ENCODE peak calls at places on chromosomes 7 and 10, in five cellular contexts. T, A, C, Q and L are unnamed samples.

GRCh38 chr10:22103701-22104100 is 100.2 kb upstream of the DNAJC1 start:
- DNase-seq in T (peak; percentile 30), A (no peak), C (peak; percentile 34), Q (peak; percentile 16), L (peak; percentile 47)

GRCh38 chr7:110309941-110310340 is 781.0 kb upstream of the LRRN3 start:
- DNase-seq in T (no peak), A (no peak), C (no peak), Q (no peak), L (peak; percentile 66)

GRCh38 chr7:50625360-50625759 is 60.2 kb upstream of the DDC start:
- DNase-seq in T (no peak), A (no peak), C (no peak), Q (no peak), L (no peak)

GRCh38 chr10:13684813-13685511 is 98.2 kb downstream of the PRPF18 start:
- DNase-seq in T (peak; percentile 53), A (no peak), C (no peak), Q (no peak), L (no peak)

GRCh38 chr10:86804805-86805204 is 48.4 kb downstream of the BMPR1A start:
- DNase-seq in T (no peak), A (no peak), C (no peak), Q (no peak), L (no peak)

GRCh38 chr10:79491171-79491835 is 21.0 kb upstream of the EIF5AL1 start:
- DNase-seq in T (no peak), A (no peak), C (no peak), Q (peak; percentile 8), L (no peak)

GRCh38 chr7:4136036-4136435 is 546.1 kb upstream of the FOXK1 start:
- DNase-seq in T (no peak), A (peak; percentile 11), C (no peak), Q (no peak), L (no peak)

GRCh38 chr7:98630149-98630548 is 13.1 kb downstream of the NPTX2 start:
- DNase-seq in T (no peak), A (no peak), C (no peak), Q (no peak), L (no peak)

GRCh38 chr7:98151884-98152283 is 45.2 kb downstream of the LMTK2 start:
- DNase-seq in T (no peak), A (no peak), C (no peak), Q (no peak), L (no peak)

GRCh38 chr7:27116521-27116946 is 14.0 kb downstream of the HOXA4 start:
- DNase-seq in T (no peak), A (no peak), C (no peak), Q (no peak), L (no peak)

GRCh38 chr7:27115161-27116018 is 12.9 kb upstream of the HOXA2 start:
- DNase-seq in T (no peak), A (no peak), C (no peak), Q (no peak), L (no peak)

GRCh38 chr7:27116962-27117686 is 13.4 kb downstream of the HOXA4 start:
- DNase-seq in T (no peak), A (no peak), C (no peak), Q (no peak), L (no peak)

GRCh38 chr7:27113991-27114866 is 11.7 kb upstream of the HOXA2 start:
- DNase-seq in T (no peak), A (no peak), C (no peak), Q (no peak), L (no peak)

DNA sequence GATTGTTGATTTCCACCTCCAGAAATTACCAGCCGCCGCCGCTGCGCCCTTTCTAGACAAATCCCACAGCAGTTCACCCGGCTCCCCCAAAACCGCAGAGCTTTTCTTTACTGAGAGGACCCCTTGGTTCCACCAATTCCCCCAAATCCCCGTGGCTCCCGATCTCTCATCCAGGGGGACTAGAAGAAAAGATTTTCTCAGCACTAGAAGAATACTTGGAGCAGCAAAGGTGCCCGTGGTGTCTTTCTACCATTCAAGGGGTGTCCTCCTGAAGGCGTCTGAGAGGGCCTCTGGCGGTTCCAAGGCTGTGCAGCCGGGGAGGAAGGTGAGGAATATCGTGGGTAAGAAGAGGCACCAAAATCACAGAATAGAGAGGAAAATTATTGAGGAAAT is 13.5 kb upstream of the HOXA2 start:
- DNase-seq in T (no peak), A (no peak), C (no peak), Q (no peak), L (no peak)
- H3K4me3 ChIP-seq in T (no peak overlapping the region), A (peak overlapping the region; percentile 55), C (no peak overlapping the region), Q (no peak overlapping the region), L (no peak overlapping the region)

GRCh38 chr10:19169684-19170083 is 121.1 kb downstream of the MALRD1 start:
- DNase-seq in T (no peak), A (no peak), C (peak; percentile 56), Q (no peak), L (peak; percentile 17)

GRCh38 chr10:19164461-19164860 is 115.9 kb downstream of the MALRD1 start:
- DNase-seq in T (no peak), A (no peak), C (peak; percentile 58), Q (no peak), L (no peak)

GRCh38 chr10:19168584-19168983 is 120.0 kb downstream of the MALRD1 start:
- DNase-seq in T (no peak), A (no peak), C (no peak), Q (no peak), L (peak; percentile 38)
- TF ChIP-seq CTCF in T (no peak), A (no peak), C (no peak), Q (no peak), L (peak; percentile 67)

GRCh38 chr10:1467450-1467849 is 269.9 kb downstream of the ADARB2 start:
- DNase-seq in T (no peak), A (no peak), C (no peak), Q (no peak), L (no peak)

GRCh38 chr10:1462994-1463633 is 274.2 kb downstream of the ADARB2 start:
- DNase-seq in T (no peak), A (no peak), C (no peak), Q (no peak), L (no peak)

GRCh38 chr10:1464866-1465265 is 272.5 kb downstream of the ADARB2 start:
- DNase-seq in T (no peak), A (no peak), C (no peak), Q (no peak), L (no peak)

GRCh38 chr10:1465993-1466764 is 271.1 kb downstream of the ADARB2 start:
- DNase-seq in T (no peak), A (no peak), C (no peak), Q (no peak), L (no peak)

GRCh38 chr10:1465421-1465902 is 271.9 kb downstream of the ADARB2 start:
- DNase-seq in T (no peak), A (no peak), C (peak; percentile 23), Q (no peak), L (no peak)
- H3K4me3 ChIP-seq in T (no peak overlapping the region), A (no peak overlapping the region), C (no peak overlapping the region), Q (no peak overlapping the region), L (no peak overlapping the region)

DNA sequence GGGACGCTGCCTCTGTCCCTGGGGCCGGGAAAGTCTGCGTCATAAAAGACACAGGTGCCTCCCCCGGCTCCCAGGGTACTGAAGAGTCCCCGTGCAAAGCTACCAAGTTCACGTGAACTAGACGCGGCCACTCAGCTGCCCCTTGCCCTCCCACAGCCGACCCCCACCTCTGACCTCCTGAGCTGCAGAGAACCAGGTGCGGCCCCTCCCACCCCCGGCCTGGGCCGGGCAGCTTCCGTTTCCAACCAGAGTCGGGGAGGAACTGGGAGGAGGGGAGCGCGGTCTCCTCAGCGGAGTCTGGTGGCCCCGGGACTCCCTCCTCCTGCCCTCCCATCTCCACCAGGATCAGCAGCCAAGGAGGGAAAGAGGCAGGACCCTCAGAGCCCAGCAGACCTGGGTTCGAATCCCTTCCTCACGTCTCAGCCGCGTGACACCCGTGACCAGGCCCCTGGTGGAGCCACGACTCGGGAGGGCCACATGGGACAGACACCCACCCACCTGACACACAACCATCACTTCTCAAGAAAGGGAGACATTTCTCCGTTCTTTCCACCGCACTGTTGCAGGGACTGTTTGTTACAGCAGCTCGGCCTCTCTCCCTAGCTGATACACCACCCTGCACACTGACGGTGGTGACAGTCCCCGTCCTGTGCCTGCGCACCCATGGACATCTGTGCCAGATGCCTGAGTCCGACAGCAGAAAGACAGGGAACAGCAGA is 37.4 kb upstream of the PDGFA start:
- DNase-seq in T (no peak), A (no peak), C (no peak), Q (no peak), L (no peak)
- TF ChIP-seq CTCF in T (no peak), A (no peak), C (no peak), Q (no peak), L (no peak)

GRCh38 chr10:112898540-112899395 is 51.3 kb upstream of the TCF7L2 start:
- DNase-seq in T (peak; percentile 73), A (no peak), C (peak; percentile 63), Q (no peak), L (peak; percentile 63)
- H3K4me3 ChIP-seq in T (peak overlapping the region; percentile 10), A (peak overlapping the region; percentile 4), C (no peak overlapping the region), Q (no peak overlapping the region), L (peak overlapping the region; percentile 49)

GRCh38 chr7:145737617-145738016 is 379.0 kb upstream of the CNTNAP2 start:
- DNase-seq in T (no peak), A (no peak), C (no peak), Q (no peak), L (no peak)

GRCh38 chr7:145729701-145730100 is 386.9 kb upstream of the CNTNAP2 start:
- DNase-seq in T (no peak), A (no peak), C (no peak), Q (no peak), L (peak; percentile 35)

GRCh38 chr7:145732521-145732920 is 384.1 kb upstream of the CNTNAP2 start:
- DNase-seq in T (no peak), A (no peak), C (peak; percentile 46), Q (no peak), L (no peak)
- TF ChIP-seq CTCF in T (no peak), A (no peak), C (no peak), Q (no peak), L (no peak)

DNA sequence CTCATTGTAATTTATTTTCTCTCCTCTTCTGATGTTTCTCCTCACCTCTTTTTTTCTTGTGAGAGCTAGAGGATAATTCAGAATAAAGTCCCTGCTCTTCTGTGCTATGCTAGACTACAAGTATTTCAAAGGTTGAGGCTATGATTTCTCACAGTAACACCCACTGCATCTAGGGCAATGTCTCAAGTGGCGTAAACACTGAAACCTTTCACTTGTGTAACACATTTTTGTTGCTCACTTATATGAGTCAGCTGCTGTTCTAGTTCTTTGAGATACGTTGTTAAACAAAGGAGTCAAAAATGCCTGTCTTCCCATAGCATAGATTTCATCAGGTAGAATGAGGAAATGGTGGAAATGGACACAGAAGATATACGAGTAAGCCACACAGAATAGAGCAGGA is 305.1 kb upstream of the PITRM1 start:
- DNase-seq in T (peak; percentile 89), A (no peak), C (peak; percentile 98), Q (no peak), L (peak; percentile 95)
- H3K4me3 ChIP-seq in T (no peak overlapping the region), A (no peak overlapping the region), C (no peak overlapping the region), Q (no peak overlapping the region), L (no peak overlapping the region)